ENCODE peak calls at places on chromosomes 13 and 19, in seven cellular contexts. X is cardiac muscle cell, N is foreskin keratinocyte, Y is nephron progenitor cell, S is natural killer cell, E is AG04450, K is heart left ventricle. V is an unnamed sample.
A peak's percentile ranks its signal among the peaks of the same experiment; 100 is the strongest.

GRCh38 chr13:79995334-79995733 is 345.6 kb downstream of the SPRY2 start:
- DNase-seq in Y (no peak), X (peak; percentile 67), N (peak; percentile 93), K (no peak), S (no peak), E (no peak), V (no peak)

GRCh38 chr19:4067396-4068057 is 828 bp upstream of the ZBTB7A start:
- DNase-seq in X (no peak), K (peak; percentile 68), Y (peak; percentile 47), S (no peak), N (no peak), E (no peak), V (peak; percentile 64)

GRCh38 chr19:55076321-55076720 is 652 bp downstream of the EPS8L1 start:
- DNase-seq in X (no peak), Y (no peak), E (no peak), S (no peak), K (no peak), N (no peak), V (no peak)

GRCh38 chr13:49597043-49597669 is 11.8 kb upstream of the RCBTB1 start:
- DNase-seq in K (no peak), E (no peak), Y (no peak), X (no peak), S (no peak), N (no peak), V (no peak)

GRCh38 chr13:112767506-112768471 is 78.0 kb downstream of the ATP11A start:
- DNase-seq in X (no peak), N (no peak), E (no peak), Y (no peak), S (no peak), K (no peak), V (no peak)

GRCh38 chr13:48126944-48127814 is 32.3 kb upstream of the MED4 start:
- DNase-seq in S (no peak), K (peak; percentile 76), N (peak; percentile 74), E (no peak), Y (peak; percentile 17), X (peak; percentile 86), V (peak; percentile 71)

GRCh38 chr19:27793128-27793643 is 1419.8 kb downstream of the UQCRFS1 start:
- DNase-seq in Y (peak; percentile 45), K (peak; percentile 66), E (peak; percentile 27), N (peak; percentile 91), S (no peak), X (peak; percentile 79), V (peak; percentile 90)

GRCh38 chr13:31200636-31200970 is 828 bp downstream of the B3GLCT start:
- DNase-seq in E (no peak), Y (peak; percentile 71), K (peak; percentile 64), S (no peak), N (no peak), X (no peak), V (peak; percentile 69)

GRCh38 chr19:17248011-17248776 is 2.5 kb upstream of the NR2F6 start:
- DNase-seq in K (no peak), N (peak; percentile 61), S (no peak), E (no peak), Y (peak; percentile 76), X (no peak), V (peak; percentile 76)

DNA sequence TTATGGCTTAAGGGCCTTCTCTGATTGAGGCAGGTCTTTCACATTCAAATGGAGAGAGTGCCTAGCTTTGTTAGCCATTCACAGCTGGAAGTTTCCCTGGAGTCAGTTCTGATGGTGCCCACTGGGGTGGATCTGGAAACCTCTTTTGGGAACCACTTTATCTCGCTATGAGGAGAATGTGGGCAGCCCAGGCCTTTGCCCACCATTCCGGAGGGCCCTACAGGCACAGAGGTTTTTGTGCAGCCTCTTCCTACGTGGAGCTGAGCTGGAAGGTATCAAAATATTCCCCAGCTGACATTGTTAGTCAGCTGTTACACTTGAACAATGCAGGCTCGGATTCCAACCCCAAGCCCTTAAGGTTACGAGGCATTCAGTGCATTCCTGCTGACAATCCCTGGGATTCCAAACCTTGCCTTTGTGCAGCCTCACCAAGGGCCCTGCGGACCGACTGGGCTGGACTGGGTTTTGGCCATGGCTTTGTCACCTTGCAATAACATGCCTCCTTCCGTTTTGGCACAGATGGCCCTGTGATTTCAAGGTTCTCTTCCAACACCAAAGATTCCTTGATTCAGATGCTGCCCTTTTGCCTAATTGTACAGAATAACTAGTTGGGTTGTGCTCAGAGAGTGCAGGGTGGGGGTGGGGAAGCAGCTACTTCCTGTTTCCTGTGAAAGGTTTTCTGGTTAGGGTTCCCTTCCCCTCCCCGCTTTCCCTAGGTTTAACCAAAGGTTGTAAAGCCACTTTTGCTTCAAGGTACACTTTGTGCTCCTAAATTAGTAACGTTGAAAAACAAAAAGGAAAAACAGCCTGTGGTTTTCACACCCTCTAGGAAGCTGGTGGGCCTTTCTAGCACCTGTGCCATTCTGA is 27.1 kb downstream of the SAE1 start:
- DNase-seq in X (peak; percentile 83), E (peak; percentile 50), N (peak; percentile 63), Y (peak; percentile 27), S (no peak), K (peak; percentile 59), V (peak; percentile 62)
- TF ChIP-seq CTCF in X (peak; percentile 13), E (peak; percentile 5), N (no peak), Y (no peak), S (no peak), K (no peak), V (no peak)

GRCh38 chr13:109869312-109870237 is 83.2 kb upstream of the IRS2 start:
- DNase-seq in E (peak; percentile 20), Y (peak; percentile 9), K (peak; percentile 73), S (no peak), N (peak; percentile 40), X (peak; percentile 84), V (no peak)
- TF ChIP-seq CTCF in E (peak; percentile 39), Y (no peak), K (no peak), S (no peak), N (no peak), X (peak; percentile 46), V (no peak)

GRCh38 chr13:33373624-33374023 is 88.1 kb upstream of the STARD13 start:
- DNase-seq in S (no peak), N (no peak), K (no peak), E (no peak), Y (no peak), X (no peak), V (no peak)
- TF ChIP-seq CTCF in S (no peak), N (no peak), K (no peak), E (no peak), Y (no peak), X (peak; percentile 8), V (no peak)

DNA sequence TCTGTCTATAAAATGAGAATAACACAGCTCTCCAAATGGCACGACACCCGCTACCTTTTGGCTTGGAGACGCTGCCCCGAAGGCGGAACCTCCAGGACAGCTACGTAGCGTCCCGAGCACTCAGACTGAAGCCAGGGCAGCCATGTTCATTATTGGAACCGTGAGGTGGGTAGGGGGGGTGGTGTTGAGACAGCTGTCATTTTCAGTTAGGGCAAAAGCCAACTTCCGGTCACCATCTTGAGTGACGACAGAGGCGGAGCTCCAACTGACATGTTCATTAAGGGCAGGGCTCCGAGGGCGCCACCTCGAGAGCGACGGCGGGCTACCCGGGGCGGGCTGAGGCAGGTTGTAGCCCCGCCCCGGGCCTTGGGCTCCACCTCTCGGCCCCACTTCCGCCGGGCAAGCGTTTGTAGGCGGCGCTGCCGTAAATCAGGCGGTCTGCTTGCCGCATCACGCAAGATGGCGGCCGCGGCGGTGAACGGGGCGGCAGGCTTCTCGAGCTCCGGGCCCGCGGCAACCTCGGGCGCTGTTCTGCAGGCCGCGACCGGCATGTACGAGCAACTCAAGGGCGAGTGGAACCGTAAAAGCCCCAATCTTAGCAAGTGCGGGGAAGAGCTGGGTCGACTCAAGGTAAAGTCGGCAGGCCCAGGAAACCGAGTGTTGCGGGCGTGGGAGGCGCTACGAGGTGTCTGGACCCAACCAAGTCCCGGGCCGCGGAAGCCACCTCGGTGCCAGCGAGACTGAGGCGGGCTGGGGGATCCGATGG is at the start of gene PSMD8:
- DNase-seq in X (peak; percentile 99), Y (peak; percentile 97), S (peak; percentile 97), N (peak; percentile 97), E (peak; percentile 95), K (peak; percentile 99), V (peak; percentile 100)
- TF ChIP-seq CTCF in X (peak; percentile 25), Y (no peak), S (no peak), N (peak; percentile 62), E (no peak), K (peak; percentile 21), V (peak; percentile 45)

DNA sequence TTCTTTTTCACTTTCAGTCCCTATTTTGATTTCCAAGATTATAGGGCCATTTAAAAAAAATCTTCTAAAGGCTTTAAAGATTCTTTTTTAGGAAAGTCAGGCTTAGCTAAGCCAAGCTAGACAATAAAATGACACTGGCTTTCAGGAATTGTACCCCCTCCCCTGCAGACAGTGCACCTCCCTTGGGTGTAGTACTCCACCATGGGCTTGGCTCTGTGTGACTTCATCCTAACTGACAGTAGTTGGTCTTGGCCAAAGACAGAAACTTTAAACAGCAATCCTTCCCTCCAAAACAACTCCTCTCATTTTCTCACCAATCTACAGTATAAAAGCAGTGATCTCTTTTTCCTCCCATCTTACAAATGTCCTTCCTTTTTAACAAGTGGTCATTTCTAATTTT is 283.0 kb downstream of the DNAJC15 start:
- DNase-seq in S (no peak), K (no peak), Y (no peak), X (no peak), N (no peak), E (no peak), V (no peak)
- TF ChIP-seq CTCF in S (no peak), K (no peak), Y (no peak), X (no peak), N (no peak), E (no peak), V (no peak)

GRCh38 chr19:15161028-15161984 is 39.5 kb downstream of the NOTCH3 start:
- DNase-seq in S (no peak), E (no peak), N (no peak), X (no peak), Y (peak; percentile 42), K (no peak), V (no peak)
- TF ChIP-seq CTCF in S (no peak), E (peak; percentile 48), N (peak; percentile 11), X (peak; percentile 36), Y (peak; percentile 27), K (no peak), V (peak; percentile 14)

GRCh38 chr19:29667941-29668340 is 2.7 kb downstream of the PLEKHF1 start:
- DNase-seq in X (no peak), Y (no peak), S (no peak), K (no peak), N (no peak), E (no peak), V (no peak)
- TF ChIP-seq CTCF in X (no peak), Y (no peak), S (no peak), K (no peak), N (no peak), E (no peak), V (no peak)

DNA sequence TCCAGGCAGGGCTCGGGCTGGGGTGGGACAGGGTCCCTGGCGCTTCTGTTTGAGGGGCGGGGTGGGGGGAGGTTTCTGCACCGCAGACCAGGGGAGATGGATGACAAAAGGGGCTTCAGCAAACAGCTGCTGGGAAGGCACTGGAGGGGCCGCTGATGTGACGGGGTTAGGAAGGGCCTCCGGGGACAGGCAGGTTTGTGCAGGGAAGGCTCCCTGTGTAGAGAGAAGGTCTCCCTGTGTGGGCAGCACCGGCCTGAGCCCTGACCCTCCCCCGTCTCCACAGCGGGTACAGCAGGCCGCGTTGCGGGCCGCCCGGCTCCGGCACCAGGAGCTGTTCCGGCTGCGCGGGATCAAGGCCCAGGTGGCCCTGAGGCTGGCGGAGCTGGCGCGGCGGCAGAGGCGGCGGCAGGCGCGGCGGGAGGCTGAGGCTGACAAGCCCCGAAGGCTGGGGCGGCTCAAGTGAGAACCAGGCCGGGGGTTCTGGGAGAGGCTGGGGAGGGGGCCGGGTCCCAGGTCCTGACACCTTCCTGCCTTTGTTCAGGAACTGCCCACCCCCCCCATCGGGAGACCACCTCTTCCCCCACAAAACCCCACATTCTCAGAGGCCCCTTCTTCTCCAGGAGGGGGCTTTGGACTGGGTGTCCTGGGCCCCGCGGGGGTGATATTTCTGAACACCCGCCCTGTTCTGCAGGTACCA is 9.9 kb downstream of the NOP53 start:
- DNase-seq in N (no peak), X (no peak), K (no peak), E (no peak), S (no peak), Y (no peak), V (no peak)
- TF ChIP-seq CTCF in N (no peak), X (no peak), K (no peak), E (no peak), S (no peak), Y (no peak), V (no peak)